ENCODE peak calls at places on chromosome 19, in six cellular contexts. N is stimulated activated CD8-positive, alpha-beta memory T cell treated with anti-CD3 and anti-CD28 coated beads, Interleukin-4, amount 100 ng/mL, for 24 hours; T is lower leg skin; D is stimulated activated CD4-positive, alpha-beta T cell treated with anti-CD3 and anti-CD28 coated beads, Interleukin-2, amount 100 ng/mL, for 48 hours; K is effector memory CD4-positive, alpha-beta T cell; W is M059J. S is an unnamed sample.

GRCh38 chr19:13574933-13575332 is 68.7 kb upstream of the CACNA1A start:
- DNase-seq in N (no peak), T (no peak), D (no peak), K (no peak), W (peak), S (peak)

GRCh38 chr19:18202759-18203407 is 959 bp downstream of the RAB3A start:
- DNase-seq in N (no peak), T (no peak), D (no peak), K (no peak), W (no peak), S (peak)

GRCh38 chr19:2727640-2727944 is 6.4 kb upstream of the DIRAS1 start:
- DNase-seq in N (no peak), T (no peak), D (no peak), K (no peak), W (peak), S (no peak)

GRCh38 chr19:35738887-35739229 is 3.4 kb downstream of the IGFLR1 start:
- DNase-seq in N (no peak), T (no peak), D (no peak), K (no peak), W (no peak), S (no peak)

GRCh38 chr19:5851302-5851701 is at the start of gene FUT3:
- DNase-seq in N (no peak), T (no peak), D (no peak), K (no peak), W (no peak), S (no peak)

GRCh38 chr19:31538879-31539278 is 189.6 kb upstream of the TSHZ3 start:
- DNase-seq in N (no peak), T (peak), D (no peak), K (no peak), W (no peak), S (no peak)

GRCh38 chr19:5621311-5621944 is 1.1 kb downstream of the SAFB2 start:
- DNase-seq in N (no peak), T (peak), D (no peak), K (no peak), W (no peak), S (no peak)

GRCh38 chr19:45400192-45400591 is 4.7 kb downstream of the PPP1R13L start:
- DNase-seq in N (no peak), T (no peak), D (no peak), K (no peak), W (no peak), S (no peak)

GRCh38 chr19:289651-290538 is 1.3 kb downstream of the PLPP2 start:
- DNase-seq in N (no peak), T (peak), D (no peak), K (peak), W (peak), S (no peak)

GRCh38 chr19:8386990-8387389 is 3.2 kb upstream of the RAB11B start:
- DNase-seq in N (no peak), T (no peak), D (no peak), K (no peak), W (no peak), S (no peak)

GRCh38 chr19:18194554-18195238 is 1.7 kb downstream of the MPV17L2 start:
- DNase-seq in N (no peak), T (no peak), D (no peak), K (no peak), W (no peak), S (peak)

GRCh38 chr19:39308531-39309304 is 11.9 kb downstream of the LRFN1 start:
- DNase-seq in N (no peak), T (peak), D (no peak), K (no peak), W (no peak), S (no peak)

GRCh38 chr19:10812196-10812595 is 23.8 kb downstream of the TMED1 start:
- DNase-seq in N (no peak), T (no peak), D (no peak), K (no peak), W (no peak), S (no peak)

GRCh38 chr19:13398780-13399726 is 107.2 kb downstream of the CACNA1A start:
- DNase-seq in N (no peak), T (no peak), D (no peak), K (no peak), W (peak), S (no peak)

GRCh38 chr19:14091885-14092462 is 1.4 kb upstream of the SAMD1 start:
- DNase-seq in N (no peak), T (no peak), D (no peak), K (no peak), W (no peak), S (peak)

GRCh38 chr19:7376151-7376852 is 27.6 kb downstream of the ARHGEF18 start:
- DNase-seq in N (no peak), T (no peak), D (no peak), K (no peak), W (peak), S (no peak)

GRCh38 chr19:4373601-4374441 is 26.5 kb downstream of the SH3GL1 start:
- DNase-seq in N (no peak), T (peak), D (no peak), K (no peak), W (peak), S (no peak)

GRCh38 chr19:1574763-1575162 is 6.6 kb upstream of the MEX3D start:
- DNase-seq in N (no peak), T (no peak), D (no peak), K (no peak), W (no peak), S (no peak)

GRCh38 chr19:48660854-48661731 is 11.7 kb downstream of the NTN5 start:
- DNase-seq in N (peak), T (peak), D (peak), K (peak), W (peak), S (peak)

GRCh38 chr19:33872445-33873320 is 76.0 kb downstream of the KCTD15 start:
- DNase-seq in N (no peak), T (peak), D (no peak), K (no peak), W (no peak), S (no peak)

GRCh38 chr19:39996218-39996810 is 546 bp upstream of the ZNF546 start:
- DNase-seq in N (no peak), T (no peak), D (peak), K (no peak), W (peak), S (peak)

GRCh38 chr19:48770223-48770622 is 14.9 kb downstream of the FGF21 start:
- DNase-seq in N (no peak), T (no peak), D (no peak), K (no peak), W (peak), S (no peak)

S was measured in HAP-1.